ENCODE peak calls at places on chromosome 20, in six cellular contexts. E is mammary epithelial cell; X is RWPE2; U is dorsolateral prefrontal cortex; J is osteoblast; G is CD8-positive, alpha-beta T cell. Q is an unnamed sample.

GRCh38 chr20:9409352-9409751 is 105.0 kb upstream of the LAMP5 start:
- DNase-seq in G (no peak), J (no peak), E (peak; percentile 43), X (no peak), U (no peak), Q (no peak)

GRCh38 chr20:50870572-50871161 is 60.6 kb downstream of the ADNP start:
- DNase-seq in U (no peak), X (peak; percentile 71), E (no peak), J (peak; percentile 73), G (no peak), Q (no peak)

GRCh38 chr20:33651562-33652048 is 10.5 kb upstream of the C20orf144 start:
- DNase-seq in X (no peak), U (no peak), J (no peak), E (no peak), G (no peak), Q (no peak)

GRCh38 chr20:33563788-33564187 is 73.9 kb downstream of the CBFA2T2 start:
- DNase-seq in G (no peak), X (no peak), U (no peak), J (no peak), E (no peak), Q (no peak)

GRCh38 chr20:17658648-17658993 is 23.4 kb downstream of the RRBP1 start:
- DNase-seq in U (no peak), X (peak; percentile 18), G (no peak), E (no peak), J (no peak), Q (no peak)

GRCh38 chr20:46119028-46119546 is 973 bp downstream of the CD40 start:
- DNase-seq in G (no peak), E (no peak), U (peak; percentile 5), X (peak; percentile 68), J (no peak), Q (no peak)

GRCh38 chr20:8974009-8974708 is 94.7 kb upstream of the PLCB4 start:
- DNase-seq in E (no peak), G (no peak), X (no peak), J (no peak), U (no peak), Q (no peak)

GRCh38 chr20:2756056-2756611 is 44.3 kb downstream of the CPXM1 start:
- DNase-seq in U (no peak), G (no peak), X (no peak), J (peak; percentile 94), E (no peak), Q (no peak)

GRCh38 chr20:41058007-41058673 is 29.5 kb downstream of the TOP1 start:
- DNase-seq in U (no peak), J (peak; percentile 57), E (peak; percentile 64), G (no peak), X (no peak), Q (no peak)

GRCh38 chr20:41507851-41508250 is 110.3 kb downstream of the CHD6 start:
- DNase-seq in U (no peak), J (no peak), X (no peak), E (no peak), G (no peak), Q (no peak)

GRCh38 chr20:17863577-17864292 is 104.9 kb downstream of the SNX5 start:
- DNase-seq in E (no peak), J (no peak), X (no peak), G (no peak), U (no peak), Q (no peak)

GRCh38 chr20:33337119-33337518 is 54.1 kb downstream of the BPIFB1 start:
- DNase-seq in G (no peak), J (no peak), U (no peak), X (no peak), E (no peak), Q (no peak)

GRCh38 chr20:41428285-41428684 is 61.7 kb upstream of the EMILIN3 start:
- DNase-seq in J (no peak), U (no peak), X (peak; percentile 44), G (no peak), E (peak; percentile 62), Q (peak; percentile 28)

GRCh38 chr20:11814276-11814675 is 103.4 kb upstream of the BTBD3 start:
- DNase-seq in U (no peak), J (peak; percentile 58), X (no peak), E (peak; percentile 88), G (no peak), Q (no peak)

GRCh38 chr20:48889155-48889790 is 32.2 kb upstream of the ARFGEF2 start:
- DNase-seq in J (no peak), X (no peak), G (no peak), E (no peak), U (no peak), Q (no peak)

GRCh38 chr20:6679086-6679485 is 88.4 kb upstream of the BMP2 start:
- DNase-seq in X (no peak), J (no peak), U (no peak), E (no peak), G (no peak), Q (no peak)
- TF ChIP-seq CTCF in X (no peak), J (no peak), U (no peak), E (no peak), G (no peak), Q (no peak)

GRCh38 chr20:47465335-47466090 is 36.2 kb upstream of the NCOA3 start:
- DNase-seq in J (no peak), E (no peak), G (no peak), U (no peak), X (no peak), Q (no peak)
- H3K27ac ChIP-seq in J (peak overlapping the region; percentile 62), E (no peak overlapping the region), G (no peak overlapping the region), U (no peak overlapping the region), X (peak overlapping the region; percentile 87), Q (no peak overlapping the region)

GRCh38 chr20:44748005-44748370 is 2.3 kb downstream of the KCNK15 start:
- DNase-seq in X (no peak), U (no peak), J (peak; percentile 90), E (no peak), G (no peak), Q (no peak)

GRCh38 chr20:44746367-44747165 is 901 bp downstream of the KCNK15 start:
- DNase-seq in E (no peak), X (no peak), G (no peak), U (no peak), J (peak; percentile 86), Q (no peak)

GRCh38 chr20:44745560-44746366 is at the start of gene KCNK15:
- DNase-seq in X (no peak), G (no peak), U (no peak), J (peak; percentile 93), E (peak; percentile 35), Q (no peak)

GRCh38 chr20:44745122-44745521 is 543 bp upstream of the KCNK15 start:
- DNase-seq in U (no peak), G (no peak), X (no peak), E (no peak), J (peak; percentile 55), Q (no peak)

DNA sequence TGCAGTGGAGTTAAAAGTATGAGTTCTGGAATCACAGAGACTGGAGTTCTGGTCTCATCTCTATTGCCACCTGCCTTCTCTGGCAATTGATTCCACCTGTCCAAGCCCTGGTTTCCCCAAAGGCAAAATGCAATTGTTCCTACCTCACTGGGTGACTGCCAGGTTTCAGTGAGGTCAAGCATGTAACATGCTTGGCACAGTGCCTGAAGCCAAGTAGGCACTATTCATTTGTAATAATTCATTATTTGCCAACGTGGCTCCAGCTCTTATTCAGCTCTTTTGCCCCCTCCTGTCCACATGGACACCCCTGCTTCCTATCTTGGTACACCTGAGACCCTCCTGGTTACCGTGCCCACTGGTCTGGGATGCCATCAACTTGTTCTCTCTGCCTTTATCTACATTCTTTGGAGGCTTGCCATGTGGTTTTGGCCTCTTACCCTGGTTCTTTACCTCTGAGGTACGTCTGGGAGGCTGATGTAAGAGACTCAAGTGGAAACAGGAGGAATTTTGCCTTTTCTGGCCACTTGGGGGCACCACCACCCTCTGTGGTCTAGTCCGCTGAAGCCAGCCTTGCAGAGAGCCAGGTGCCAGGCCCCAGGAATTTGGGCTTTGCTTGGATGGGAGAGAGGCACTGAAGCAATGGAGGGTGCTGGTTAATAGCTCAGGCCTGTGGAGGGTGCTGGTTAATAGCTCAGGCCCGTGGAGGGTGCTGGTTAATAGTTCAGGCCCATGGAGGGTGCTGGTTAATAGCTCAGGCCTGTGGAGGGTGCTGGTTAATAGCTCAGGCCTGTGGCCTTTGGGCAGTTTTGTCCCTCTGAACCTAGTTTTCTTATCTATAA is 1.7 kb downstream of the KCNK15 start:
- DNase-seq in E (peak; percentile 87), X (peak; percentile 97), J (peak; percentile 97), G (peak; percentile 23), U (peak; percentile 90), Q (peak; percentile 41)
- TF ChIP-seq CTCF in E (peak; percentile 79), X (peak; percentile 100), J (peak; percentile 79), G (peak; percentile 47), U (peak; percentile 75), Q (peak; percentile 55)

DNA sequence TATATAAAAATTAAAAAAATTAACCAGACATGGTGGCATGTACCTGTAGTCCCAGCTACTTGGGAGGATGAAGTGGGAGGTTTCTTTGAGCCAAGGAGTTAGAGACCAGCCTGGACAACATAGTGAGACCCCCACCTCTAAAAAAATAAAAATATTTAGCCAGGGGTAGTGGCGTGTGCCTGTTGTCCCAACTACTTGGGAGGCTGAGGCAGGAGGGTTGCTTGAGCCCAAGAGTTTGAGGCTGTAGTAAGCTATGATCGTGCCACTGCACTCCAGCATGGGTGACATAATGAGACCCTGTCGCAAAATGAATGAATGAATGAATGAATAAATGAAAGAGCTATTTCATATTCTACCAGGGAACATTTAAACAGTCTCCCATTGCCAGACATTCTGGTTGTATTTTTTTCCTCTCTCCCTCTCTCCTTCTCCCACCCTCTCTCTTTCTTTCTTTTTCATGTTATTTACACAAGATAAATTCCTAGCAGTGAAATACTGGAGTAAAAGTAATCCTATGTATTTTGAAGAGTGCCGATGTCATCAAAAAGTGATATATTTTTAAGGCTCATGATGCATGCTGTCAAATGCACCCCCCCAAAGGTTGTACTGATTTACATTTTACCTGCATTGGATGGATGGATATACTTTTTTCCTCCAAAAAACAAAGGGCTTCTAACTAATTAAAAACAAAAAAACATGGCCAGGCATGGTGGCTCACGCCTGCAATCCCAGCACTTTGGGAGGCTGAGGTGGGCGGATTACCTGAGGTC is 194.8 kb upstream of the ZNF217 start:
- DNase-seq in U (no peak), G (no peak), X (peak; percentile 34), J (no peak), E (no peak), Q (no peak)
- H3K27ac ChIP-seq in U (no peak overlapping the region), G (no peak overlapping the region), X (peak overlapping the region; percentile 70), J (no peak overlapping the region), E (no peak overlapping the region), Q (no peak overlapping the region)

GRCh38 chr20:52313335-52313963 is 121.9 kb upstream of the ZFP64 start:
- DNase-seq in J (no peak), X (no peak), U (no peak), G (no peak), E (peak; percentile 23), Q (no peak)
- TF ChIP-seq CTCF in J (peak; percentile 54), X (peak; percentile 98), U (peak; percentile 61), G (no peak), E (peak; percentile 19), Q (no peak)

GRCh38 chr20:56443654-56444540 is 24.5 kb upstream of the RTF2 start:
- DNase-seq in G (no peak), X (peak; percentile 75), U (no peak), J (no peak), E (no peak), Q (no peak)

GRCh38 chr20:56437196-56437960 is 25.3 kb downstream of the CASS4 start:
- DNase-seq in G (no peak), J (no peak), E (no peak), U (no peak), X (peak; percentile 74), Q (no peak)

GRCh38 chr20:56442381-56443365 is 25.8 kb upstream of the RTF2 start:
- DNase-seq in E (no peak), J (no peak), U (no peak), X (peak; percentile 68), G (no peak), Q (no peak)

GRCh38 chr20:56439784-56440291 is 27.8 kb downstream of the CASS4 start:
- DNase-seq in J (peak; percentile 95), U (no peak), E (peak; percentile 37), G (no peak), X (peak; percentile 69), Q (no peak)

GRCh38 chr20:56440346-56441007 is 27.9 kb upstream of the RTF2 start:
- DNase-seq in J (no peak), G (peak; percentile 22), U (no peak), E (no peak), X (peak; percentile 16), Q (peak; percentile 31)
- H3K27ac ChIP-seq in J (peak overlapping the region; percentile 85), G (peak overlapping the region; percentile 16), U (no peak overlapping the region), E (no peak overlapping the region), X (no peak overlapping the region), Q (no peak overlapping the region)